ENCODE peak calls at places on chromosomes 6 and 20, in five cellular contexts. T, Z, R, S and M are unnamed samples.
A peak's percentile ranks its signal among the peaks of the same experiment; 100 is the strongest.

GRCh38 chr6:72149715-72150114 is 263.4 kb downstream of the RIMS1 start:
- DNase-seq in T (no peak), Z (no peak), S (no peak), R (peak; percentile 31), M (no peak)

GRCh38 chr20:59992531-59992930 is 34.3 kb downstream of the CDH26 start:
- DNase-seq in Z (no peak), S (no peak), T (no peak), R (no peak), M (no peak)

GRCh38 chr6:11381801-11382513 is 149.5 kb upstream of the NEDD9 start:
- DNase-seq in R (no peak), T (no peak), Z (no peak), S (peak; percentile 39), M (no peak)

GRCh38 chr6:125166711-125167110 is 13.1 kb downstream of the TPD52L1 start:
- DNase-seq in S (no peak), R (no peak), Z (no peak), T (no peak), M (no peak)

GRCh38 chr6:166583230-166583629 is 3.2 kb downstream of the RAMACL start:
- DNase-seq in Z (no peak), T (no peak), S (no peak), R (no peak), M (no peak)

GRCh38 chr6:21235162-21235561 is 358.4 kb upstream of the SOX4 start:
- DNase-seq in R (no peak), T (no peak), S (no peak), Z (no peak), M (no peak)

GRCh38 chr20:53738039-53738944 is 144.7 kb upstream of the ZNF217 start:
- DNase-seq in R (peak; percentile 94), T (peak; percentile 93), S (peak; percentile 55), Z (peak; percentile 41), M (peak; percentile 53)

GRCh38 chr20:62709537-62709905 is 885 bp downstream of the NTSR1 start:
- DNase-seq in S (no peak), T (no peak), R (no peak), Z (no peak), M (no peak)

GRCh38 chr6:139285590-139285989 is 6.2 kb downstream of the TXLNB start:
- DNase-seq in R (no peak), Z (no peak), T (no peak), S (no peak), M (no peak)

DNA sequence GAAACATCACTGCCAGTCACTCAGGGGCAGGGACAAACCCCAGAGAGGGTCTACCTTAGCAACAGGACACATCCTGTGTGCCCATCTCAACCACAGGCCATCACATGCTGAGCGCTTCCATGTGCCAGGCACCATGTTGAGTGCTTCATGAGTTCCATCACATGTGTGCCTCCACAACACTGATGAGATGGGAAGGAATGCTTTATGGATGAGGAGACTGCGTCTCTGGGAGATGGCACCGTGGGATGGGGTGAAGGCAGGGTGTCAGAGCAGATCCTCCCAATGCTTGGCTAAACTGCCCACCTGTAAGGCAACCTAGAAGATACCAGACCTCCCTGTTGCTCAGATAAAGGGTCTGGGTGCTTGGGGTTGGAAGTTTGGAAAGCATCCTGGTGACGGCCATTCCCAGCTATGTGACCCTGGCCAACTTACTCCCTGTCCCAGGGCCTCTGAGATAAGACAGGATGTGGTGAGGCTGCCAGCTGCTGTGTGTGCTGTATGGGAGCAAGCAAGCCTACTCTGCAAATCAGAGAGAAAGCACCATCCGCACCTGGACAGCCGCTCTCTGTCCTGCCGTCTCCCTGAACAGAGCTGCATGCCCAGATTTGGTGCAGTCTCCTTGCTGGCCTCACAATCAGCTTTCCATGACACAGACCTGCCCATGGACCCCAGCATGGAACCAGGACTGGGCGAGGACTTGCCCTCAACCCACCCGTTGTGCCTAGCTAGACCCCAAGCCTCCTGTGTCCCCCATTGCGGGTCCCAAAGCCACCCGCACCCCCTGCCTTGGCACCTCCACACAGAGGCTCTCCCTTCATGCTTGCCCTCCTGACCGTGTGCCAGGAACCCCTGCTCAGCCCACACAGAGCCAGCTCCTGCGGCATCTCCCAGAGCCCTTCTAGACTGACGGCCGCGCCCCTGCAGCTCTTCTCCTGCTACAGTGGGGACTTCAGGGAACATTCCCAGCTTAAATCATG is 143.7 kb downstream of the SYNDIG1 start:
- DNase-seq in R (no peak), T (no peak), Z (no peak), S (no peak), M (peak; percentile 28)
- H3K27me3 ChIP-seq in R (peaks cover 10% of the 10 kb centered on the region), T (peaks cover 4% of the 10 kb centered on the region), Z (no peaks in the 10 kb centered on the region), S (no peaks in the 10 kb centered on the region), M (no peaks in the 10 kb centered on the region)

GRCh38 chr6:111461860-111462259 is 21.2 kb downstream of the REV3L start:
- DNase-seq in S (no peak), T (no peak), R (no peak), Z (no peak), M (no peak)
- H3K4me3 ChIP-seq in S (no peak overlapping the region), T (no peak overlapping the region), R (no peak overlapping the region), Z (no peak overlapping the region), M (no peak overlapping the region)

GRCh38 chr20:14189794-14190402 is 147.5 kb downstream of the FLRT3 start:
- DNase-seq in Z (no peak), S (no peak), T (peak; percentile 2), R (no peak), M (no peak)
- TF ChIP-seq CTCF in Z (no peak), S (no peak), T (peak; percentile 47), R (peak; percentile 91), M (peak; percentile 24)

DNA sequence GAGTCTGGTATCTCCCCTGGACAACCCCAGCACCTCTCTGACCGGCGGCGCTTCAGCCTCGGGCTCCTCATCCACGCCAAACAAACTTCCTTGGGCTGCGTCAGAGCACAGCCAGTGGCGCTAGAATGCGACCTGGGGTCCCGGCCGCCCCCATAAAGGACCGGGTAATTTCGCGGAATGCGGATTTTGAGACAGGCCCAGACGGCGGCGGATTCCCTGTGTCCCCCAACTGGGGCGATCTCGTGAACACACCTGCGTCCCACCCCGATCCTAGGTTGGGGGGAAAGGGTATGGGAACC is 1.6 kb downstream of the FOXP4 start:
- DNase-seq in S (no peak), T (no peak), R (no peak), Z (no peak), M (no peak)
- H3K27me3 ChIP-seq in S (no peaks in the 10 kb centered on the region), T (no peaks in the 10 kb centered on the region), R (no peaks in the 10 kb centered on the region), Z (no peaks in the 10 kb centered on the region), M (no peaks in the 10 kb centered on the region)

DNA sequence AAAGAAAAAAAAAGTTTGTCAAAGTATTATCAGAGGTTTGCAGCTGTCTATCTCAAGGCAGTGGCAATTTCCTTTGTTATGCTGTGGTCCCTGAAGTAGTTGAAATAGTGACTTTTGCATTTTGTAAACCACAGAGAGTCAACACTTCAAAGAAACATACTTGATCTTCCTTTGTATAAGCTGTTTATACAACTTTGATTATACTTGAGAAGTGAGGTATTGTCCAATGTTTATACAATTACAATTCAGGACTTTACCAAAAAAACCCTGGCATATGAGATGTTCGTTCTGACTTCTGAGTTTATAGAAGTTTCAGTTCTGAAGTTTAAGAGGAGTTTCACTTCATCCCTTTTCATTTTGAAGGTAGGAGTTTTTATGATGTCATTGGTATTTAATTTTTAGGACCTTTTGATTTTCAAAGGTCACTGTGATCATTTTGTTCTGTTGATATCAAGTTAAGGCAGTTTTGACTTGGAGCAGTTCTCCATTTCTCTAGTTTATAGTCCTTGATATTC is 4.0 kb downstream of the STK4 start:
- DNase-seq in T (no peak), R (no peak), Z (no peak), S (no peak), M (no peak)
- H3K4me3 ChIP-seq in T (no peak overlapping the region), R (no peak overlapping the region), Z (no peak overlapping the region), S (no peak overlapping the region), M (no peak overlapping the region)

GRCh38 chr6:147765541-147765940 is 257.1 kb downstream of the SAMD5 start:
- DNase-seq in S (no peak), Z (no peak), R (no peak), T (no peak), M (no peak)
- TF ChIP-seq CTCF in S (no peak), Z (no peak), R (no peak), T (no peak), M (no peak)

DNA sequence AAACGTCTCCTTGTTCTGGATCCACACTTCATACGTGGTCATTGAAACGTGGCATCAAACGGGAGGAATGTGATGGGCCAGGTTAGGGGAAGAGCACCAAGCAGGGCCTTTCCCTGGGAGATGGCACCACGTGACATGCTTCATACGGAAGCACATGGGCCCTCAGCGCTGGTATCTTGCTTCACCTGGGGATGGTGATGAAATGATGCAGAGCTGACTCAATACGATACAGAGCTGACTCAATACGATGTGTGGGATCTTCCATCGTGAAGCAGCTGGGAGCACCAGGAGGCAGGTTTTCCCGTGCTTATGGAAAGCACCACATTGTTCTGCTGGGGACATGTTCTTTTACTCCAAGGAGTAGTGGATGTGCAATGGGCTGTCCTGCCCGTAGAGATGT is 22.5 kb upstream of the TAGAP start:
- DNase-seq in T (no peak), S (no peak), R (no peak), Z (no peak), M (no peak)
- H3K27me3 ChIP-seq in T (peaks cover 7% of the 10 kb centered on the region), S (peaks cover 23% of the 10 kb centered on the region), R (peaks cover 10% of the 10 kb centered on the region), Z (no peaks in the 10 kb centered on the region), M (peaks cover 40% of the 10 kb centered on the region)

GRCh38 chr6:38714239-38715015 is 684 bp upstream of the DNAH8 start:
- DNase-seq in Z (no peak), T (no peak), R (no peak), S (no peak), M (no peak)
- H3K4me3 ChIP-seq in Z (no peak overlapping the region), T (peak overlapping the region; percentile 34), R (no peak overlapping the region), S (peak overlapping the region; percentile 45), M (peak overlapping the region; percentile 52)

GRCh38 chr20:50309764-50310672 is 119.4 kb downstream of the CEBPB start:
- DNase-seq in Z (no peak), R (peak; percentile 80), T (no peak), S (no peak), M (no peak)
- TF ChIP-seq CTCF in Z (no peak), R (no peak), T (no peak), S (no peak), M (no peak)